ENCODE peak calls at places on chromosomes 11 and 22, in ten cellular contexts. I is upper lobe of right lung; T is effector memory CD4-positive, alpha-beta T cell; D is SJSA1; P is pancreas; Q is heart left ventricle; U is IMR-90; B is A549; A is upper lobe of left lung; X is sigmoid colon. Y is an unnamed sample. For H3K4me1, the result is how much of the 10 kb centered on the place peaks cover.

GRCh38 chr11:125022551-125022950 is 40.6 kb upstream of the SLC37A2 start:
- DNase-seq in B (no peak), I (no peak), U (peak), P (no peak), Q (no peak), T (no peak), D (no peak), A (no peak), X (no peak), Y (no peak)

GRCh38 chr22:47357493-47357892 is 595.0 kb downstream of the TBC1D22A start:
- DNase-seq in A (no peak), P (no peak), T (no peak), U (no peak), Q (no peak), B (no peak), I (no peak), X (no peak), D (no peak), Y (no peak)

GRCh38 chr22:46064966-46065666 is 85.2 kb upstream of the PPARA start:
- DNase-seq in D (peak), I (peak), B (no peak), P (no peak), X (peak), Q (peak), A (no peak), T (no peak), U (no peak), Y (peak)

GRCh38 chr11:10761085-10761698 is 10.1 kb downstream of the CTR9 start:
- DNase-seq in P (no peak), B (no peak), I (no peak), Q (no peak), A (no peak), U (no peak), X (no peak), T (no peak), D (no peak), Y (no peak)

GRCh38 chr11:47440054-47440476 is 8.9 kb downstream of the RAPSN start:
- DNase-seq in X (no peak), U (no peak), T (no peak), A (no peak), I (no peak), B (no peak), P (no peak), D (no peak), Q (no peak), Y (no peak)

GRCh38 chr11:67282155-67282875 is 6.8 kb upstream of the ANKRD13D start:
- DNase-seq in B (no peak), U (no peak), P (no peak), A (peak), D (no peak), Q (peak), X (peak), T (no peak), I (peak), Y (peak)

GRCh38 chr11:60910281-60910687 is 3.7 kb upstream of the TMEM109 start:
- DNase-seq in X (peak), T (no peak), B (no peak), D (no peak), U (no peak), P (no peak), Q (no peak), A (no peak), I (no peak), Y (peak)

GRCh38 chr11:31939004-31939403 is 127.9 kb upstream of the PAX6 start:
- DNase-seq in P (no peak), T (no peak), Q (no peak), D (no peak), I (no peak), X (no peak), B (no peak), U (no peak), A (no peak), Y (no peak)

GRCh38 chr22:50294319-50294656 is 13.2 kb downstream of the PLXNB2 start:
- DNase-seq in I (no peak), D (no peak), P (no peak), U (no peak), A (no peak), Q (no peak), T (no peak), X (no peak), B (no peak), Y (no peak)

GRCh38 chr11:73894725-73895335 is 18.0 kb downstream of the PAAF1 start:
- DNase-seq in U (peak), T (no peak), A (no peak), P (no peak), B (no peak), Q (no peak), D (no peak), I (no peak), X (no peak), Y (no peak)

GRCh38 chr11:59918987-59919589 is 19.1 kb upstream of the OOSP1 start:
- DNase-seq in Q (no peak), I (no peak), U (peak), P (peak), T (no peak), D (peak), X (no peak), B (peak), A (no peak), Y (no peak)

GRCh38 chr11:46353706-46354105 is 6.4 kb downstream of the DGKZ start:
- DNase-seq in T (no peak), Q (peak), D (no peak), B (no peak), U (peak), P (no peak), A (peak), X (no peak), I (no peak), Y (no peak)

GRCh38 chr11:126307706-126308105 is 3.8 kb downstream of the DCPS start:
- DNase-seq in X (no peak), U (peak), D (no peak), P (no peak), Q (no peak), I (no peak), T (no peak), B (peak), A (no peak), Y (no peak)

GRCh38 chr11:120652705-120653335 is 141.3 kb downstream of the GRIK4 start:
- DNase-seq in Q (no peak), I (no peak), U (peak), T (no peak), B (peak), D (no peak), A (no peak), P (no peak), X (no peak), Y (no peak)

GRCh38 chr11:10514210-10514609 is 26.8 kb downstream of the RNF141 start:
- DNase-seq in D (no peak), U (peak), I (no peak), Q (no peak), P (no peak), A (no peak), X (no peak), B (peak), T (no peak), Y (no peak)

GRCh38 chr11:118353084-118353710 is 6.2 kb upstream of the UBE4A start:
- DNase-seq in A (no peak), D (peak), I (no peak), U (peak), P (no peak), B (no peak), T (no peak), X (no peak), Q (no peak), Y (no peak)

GRCh38 chr11:114083256-114084252 is 24.0 kb downstream of the ZBTB16 start:
- DNase-seq in I (no peak), B (no peak), U (no peak), T (no peak), D (no peak), Q (no peak), P (no peak), A (no peak), X (peak), Y (no peak)

GRCh38 chr11:662689-663274 is 25.7 kb downstream of the DRD4 start:
- DNase-seq in X (no peak), P (peak), B (peak), D (peak), Q (peak), A (no peak), T (peak), I (peak), U (peak), Y (peak)

GRCh38 chr11:95044010-95044409 is 5.2 kb upstream of the KDM4F start:
- DNase-seq in I (no peak), D (no peak), P (no peak), B (no peak), X (no peak), U (no peak), T (no peak), Q (no peak), A (no peak), Y (no peak)

GRCh38 chr11:131889146-131889577 is 518.7 kb downstream of the NTM start:
- DNase-seq in D (peak), B (no peak), I (no peak), T (no peak), A (no peak), U (peak), X (no peak), Q (no peak), P (no peak), Y (no peak)

GRCh38 chr11:57131080-57131790 is 50.5 kb upstream of the LRRC55 start:
- DNase-seq in I (no peak), D (peak), U (peak), B (peak), Q (peak), P (no peak), T (no peak), A (no peak), X (no peak), Y (no peak)

GRCh38 chr11:3710485-3711259 is 39.5 kb upstream of the CHRNA10 start:
- DNase-seq in X (no peak), Q (no peak), B (no peak), P (no peak), T (no peak), D (no peak), A (no peak), U (peak), I (no peak), Y (no peak)

GRCh38 chr11:33722579-33723234 is 13.5 kb downstream of the CD59 start:
- DNase-seq in I (no peak), D (peak), Q (no peak), T (no peak), P (no peak), A (no peak), B (peak), X (no peak), U (peak), Y (peak)

GRCh38 chr11:79419120-79419519 is 21.7 kb downstream of the TENM4 start:
- DNase-seq in D (no peak), U (peak), P (no peak), Q (no peak), T (no peak), I (no peak), X (no peak), A (no peak), B (peak), Y (no peak)

GRCh38 chr11:106480581-106481185 is 403.2 kb downstream of the AASDHPPT start:
- DNase-seq in I (no peak), X (no peak), Q (no peak), U (peak), T (no peak), P (no peak), A (no peak), B (no peak), D (no peak), Y (no peak)

GRCh38 chr11:3685923-3686322 is 14.7 kb upstream of the CHRNA10 start:
- DNase-seq in X (no peak), U (no peak), I (no peak), T (no peak), B (no peak), A (no peak), P (no peak), D (no peak), Q (no peak), Y (no peak)

GRCh38 chr11:112087212-112087611 is 539 bp downstream of the SDHD start:
- DNase-seq in U (no peak), X (no peak), P (no peak), T (no peak), Q (no peak), B (no peak), I (no peak), D (no peak), A (no peak), Y (no peak)

GRCh38 chr11:68942090-68942620 is 38.5 kb downstream of the IGHMBP2 start:
- DNase-seq in I (no peak), D (no peak), T (no peak), U (no peak), A (peak), P (no peak), X (no peak), B (no peak), Q (no peak), Y (no peak)

GRCh38 chr11:69542314-69543168 is 61.1 kb downstream of the LINC01488 start:
- DNase-seq in B (no peak), D (no peak), A (peak), T (no peak), I (peak), U (no peak), Q (no peak), X (peak), P (no peak), Y (peak)

GRCh38 chr11:10807629-10808552 is 835 bp downstream of the EIF4G2 start:
- DNase-seq in X (peak), I (peak), U (peak), Q (peak), P (peak), D (peak), B (peak), A (peak), T (peak), Y (peak)

GRCh38 chr11:35906681-35907080 is 37.2 kb upstream of the LDLRAD3 start:
- DNase-seq in B (no peak), A (no peak), X (no peak), Q (no peak), I (no peak), T (no peak), U (no peak), P (no peak), D (no peak), Y (no peak)

GRCh38 chr11:35909866-35910265 is 34.0 kb upstream of the LDLRAD3 start:
- DNase-seq in D (no peak), X (no peak), P (no peak), B (no peak), T (no peak), A (no peak), U (no peak), I (no peak), Q (no peak), Y (no peak)

GRCh38 chr11:35905901-35906661 is 37.8 kb upstream of the LDLRAD3 start:
- DNase-seq in X (no peak), B (no peak), T (no peak), A (no peak), Q (no peak), P (no peak), D (peak), U (peak), I (no peak), Y (no peak)

GRCh38 chr11:35911013-35911412 is 32.8 kb upstream of the LDLRAD3 start:
- DNase-seq in U (no peak), T (no peak), I (no peak), Q (no peak), P (no peak), B (no peak), A (no peak), D (peak), X (no peak), Y (no peak)

GRCh38 chr11:35907648-35908431 is 36.0 kb upstream of the LDLRAD3 start:
- DNase-seq in P (no peak), T (no peak), U (peak), B (peak), X (peak), D (peak), I (no peak), A (no peak), Q (no peak), Y (no peak)
- H3K4me3 ChIP-seq in P (no peak), T (no peak), U (no peak), B (no peak), X (no peak), D (no peak), I (no peak), A (no peak), Q (no peak), Y (no peak)

GRCh38 chr22:36106910-36107309 is 53.6 kb downstream of the APOL3 start:
- DNase-seq in I (no peak), U (no peak), X (no peak), P (no peak), T (no peak), A (no peak), B (no peak), Q (no peak), D (no peak), Y (no peak)
- H3K27ac ChIP-seq in I (no peak), U (no peak), X (no peak), P (no peak), T (no peak), A (no peak), B (no peak), Q (no peak), D (no peak), Y (no peak)

GRCh38 chr22:27797793-27798525 is 3.6 kb downstream of the MN1 start:
- DNase-seq in U (no peak), T (no peak), B (no peak), D (no peak), I (no peak), X (no peak), P (no peak), A (peak), Q (no peak), Y (peak)
- H3K4me1 ChIP-seq in U (under half), T (under half), B (under half), D (under half), I (under half), X (under half), P (under half), A (under half), Q (under half), Y (under half)

DNA sequence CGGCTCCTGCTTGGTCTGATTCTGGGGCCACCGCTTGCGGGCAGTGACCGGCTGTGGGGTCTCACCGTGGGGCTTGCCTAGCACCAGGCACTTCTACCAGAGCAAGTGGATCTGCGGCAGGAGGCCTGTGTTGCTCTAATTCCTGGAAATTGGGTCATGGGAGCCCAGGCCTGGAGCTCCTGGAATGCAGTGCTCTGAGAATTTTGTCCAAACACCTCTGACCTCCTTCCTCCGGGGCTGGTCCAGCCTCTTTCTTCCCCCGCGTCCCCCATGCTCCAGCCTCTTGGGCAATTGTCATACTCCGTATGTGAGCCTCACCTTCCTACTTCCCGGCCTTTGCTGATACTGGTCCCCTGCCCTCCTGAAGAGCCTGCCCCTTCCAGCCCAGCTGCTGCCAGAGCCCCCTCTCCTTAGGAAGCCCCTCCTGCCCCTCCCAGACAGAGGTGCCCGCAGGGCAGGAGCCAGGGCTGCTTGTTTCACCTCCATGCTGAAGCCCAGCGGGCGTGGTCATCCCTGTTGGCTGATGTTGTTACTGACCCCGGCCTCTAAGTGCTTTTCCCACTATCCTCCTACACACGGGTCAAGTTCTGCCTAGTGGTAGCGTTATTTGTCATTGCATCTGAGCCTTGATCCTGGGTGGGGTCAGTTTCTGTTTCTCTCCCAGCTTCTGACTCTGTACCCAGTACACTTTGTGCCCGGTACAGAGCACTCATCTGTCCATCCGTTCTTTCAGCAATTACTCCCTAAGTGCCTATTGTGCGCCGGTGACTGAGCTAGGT is 9.6 kb downstream of the MGAT3 start:
- DNase-seq in T (no peak), D (no peak), P (no peak), U (no peak), A (no peak), B (no peak), I (peak), X (no peak), Q (no peak), Y (peak)
- H3K4me3 ChIP-seq in T (no peak), D (no peak), P (no peak), U (no peak), A (no peak), B (no peak), I (no peak), X (no peak), Q (no peak), Y (no peak)

GRCh38 chr11:17157773-17158172 is 50.0 kb downstream of the PIK3C2A start:
- DNase-seq in P (no peak), I (no peak), T (no peak), Q (no peak), A (no peak), X (no peak), B (no peak), D (no peak), U (no peak), Y (no peak)
- H3K27ac ChIP-seq in P (no peak), I (no peak), T (no peak), Q (peak), A (no peak), X (no peak), B (no peak), D (no peak), U (no peak), Y (no peak)